ENCODE peak calls at places on chromosomes 1 and 21, in five cellular contexts. One of them, this sample, is unnamed.

GRCh38 chr1:42979037-42979432 is 20.4 kb upstream of the SLC2A1 start:
- DNase-seq in body of pancreas: no peak
- DNase-seq in CD8-positive, alpha-beta T cell: no peak
- DNase-seq in GM12865: no peak
- DNase-seq in PC-3: no peak
- DNase-seq in this sample: no peak

GRCh38 chr1:192445849-192446489 is 129.2 kb downstream of the RGS21 start:
- DNase-seq in body of pancreas: peak
- DNase-seq in CD8-positive, alpha-beta T cell: peak
- DNase-seq in GM12865: peak
- DNase-seq in PC-3: peak
- DNase-seq in this sample: no peak

GRCh38 chr1:228197555-228198147 is 10.2 kb upstream of the OBSCN start:
- DNase-seq in body of pancreas: no peak
- DNase-seq in CD8-positive, alpha-beta T cell: no peak
- DNase-seq in GM12865: no peak
- DNase-seq in PC-3: no peak
- DNase-seq in this sample: no peak

GRCh38 chr1:116374340-116375164 is 1.5 kb downstream of the ATP1A1 start:
- DNase-seq in body of pancreas: no peak
- DNase-seq in CD8-positive, alpha-beta T cell: peak
- DNase-seq in GM12865: peak
- DNase-seq in PC-3: no peak
- DNase-seq in this sample: no peak

GRCh38 chr21:36089946-36090345 is 20.1 kb downstream of the CBR1 start:
- DNase-seq in body of pancreas: no peak
- DNase-seq in CD8-positive, alpha-beta T cell: no peak
- DNase-seq in GM12865: no peak
- DNase-seq in PC-3: no peak
- DNase-seq in this sample: no peak

GRCh38 chr1:107000907-107001306 is 55.6 kb upstream of the PRMT6 start:
- DNase-seq in body of pancreas: no peak
- DNase-seq in CD8-positive, alpha-beta T cell: no peak
- DNase-seq in GM12865: no peak
- DNase-seq in PC-3: no peak
- DNase-seq in this sample: no peak

GRCh38 chr1:173749137-173749536 is 34.4 kb downstream of the KLHL20 start:
- DNase-seq in body of pancreas: no peak
- DNase-seq in CD8-positive, alpha-beta T cell: no peak
- DNase-seq in GM12865: no peak
- DNase-seq in PC-3: peak
- DNase-seq in this sample: no peak

GRCh38 chr21:31216206-31216605 is 127.9 kb downstream of the TIAM1 start:
- DNase-seq in body of pancreas: no peak
- DNase-seq in CD8-positive, alpha-beta T cell: no peak
- DNase-seq in GM12865: no peak
- DNase-seq in PC-3: no peak
- DNase-seq in this sample: no peak

GRCh38 chr21:42567861-42568260 is 54.2 kb downstream of the SLC37A1 start:
- DNase-seq in body of pancreas: peak
- DNase-seq in CD8-positive, alpha-beta T cell: no peak
- DNase-seq in GM12865: no peak
- DNase-seq in PC-3: no peak
- DNase-seq in this sample: no peak

GRCh38 chr1:170218261-170218660 is 72.5 kb downstream of the NTMT2 start:
- DNase-seq in body of pancreas: no peak
- DNase-seq in CD8-positive, alpha-beta T cell: no peak
- DNase-seq in GM12865: no peak
- DNase-seq in PC-3: no peak
- DNase-seq in this sample: no peak

GRCh38 chr1:119773711-119774241 is 5.1 kb upstream of the HMGCS2 start:
- DNase-seq in body of pancreas: no peak
- DNase-seq in CD8-positive, alpha-beta T cell: no peak
- DNase-seq in GM12865: no peak
- DNase-seq in PC-3: peak
- DNase-seq in this sample: no peak

GRCh38 chr1:179883739-179884138 is 1.7 kb downstream of the TOR1AIP1 start:
- DNase-seq in body of pancreas: no peak
- DNase-seq in CD8-positive, alpha-beta T cell: peak
- DNase-seq in GM12865: peak
- DNase-seq in PC-3: peak
- DNase-seq in this sample: peak

GRCh38 chr1:205698921-205699320 is 18.6 kb upstream of the SLC45A3 start:
- DNase-seq in body of pancreas: no peak
- DNase-seq in CD8-positive, alpha-beta T cell: no peak
- DNase-seq in GM12865: no peak
- DNase-seq in PC-3: no peak
- DNase-seq in this sample: no peak

GRCh38 chr1:93749894-93750301 is 68.3 kb upstream of the BCAR3 start:
- DNase-seq in body of pancreas: no peak
- DNase-seq in CD8-positive, alpha-beta T cell: no peak
- DNase-seq in GM12865: peak
- DNase-seq in PC-3: peak
- DNase-seq in this sample: peak

GRCh38 chr21:17463441-17463840 is 49.4 kb upstream of the CXADR start:
- DNase-seq in body of pancreas: no peak
- DNase-seq in CD8-positive, alpha-beta T cell: no peak
- DNase-seq in GM12865: no peak
- DNase-seq in PC-3: no peak
- DNase-seq in this sample: no peak

GRCh38 chr1:32071758-32072621 is 749 bp upstream of the TMEM39B start:
- DNase-seq in body of pancreas: no peak
- DNase-seq in CD8-positive, alpha-beta T cell: no peak
- DNase-seq in GM12865: no peak
- DNase-seq in PC-3: peak
- DNase-seq in this sample: no peak

GRCh38 chr21:38938343-38938742 is 132.6 kb downstream of the ETS2 start:
- DNase-seq in body of pancreas: no peak
- DNase-seq in CD8-positive, alpha-beta T cell: no peak
- DNase-seq in GM12865: peak
- DNase-seq in PC-3: no peak
- DNase-seq in this sample: no peak

GRCh38 chr21:46394819-46395152 is 63.9 kb upstream of the DIP2A start:
- DNase-seq in body of pancreas: no peak
- DNase-seq in CD8-positive, alpha-beta T cell: no peak
- DNase-seq in GM12865: no peak
- DNase-seq in PC-3: no peak
- DNase-seq in this sample: no peak

GRCh38 chr1:43706598-43707190 is 642 bp upstream of the ST3GAL3 start:
- DNase-seq in body of pancreas: peak
- DNase-seq in CD8-positive, alpha-beta T cell: peak
- DNase-seq in GM12865: peak
- DNase-seq in PC-3: peak
- DNase-seq in this sample: no peak

GRCh38 chr1:92804721-92805169 is 19.8 kb upstream of the EVI5 start:
- DNase-seq in body of pancreas: peak
- DNase-seq in CD8-positive, alpha-beta T cell: peak
- DNase-seq in GM12865: peak
- DNase-seq in PC-3: peak
- DNase-seq in this sample: peak

GRCh38 chr1:218809625-218810024 is 364.1 kb upstream of the LYPLAL1 start:
- DNase-seq in body of pancreas: no peak
- DNase-seq in CD8-positive, alpha-beta T cell: no peak
- DNase-seq in GM12865: no peak
- DNase-seq in PC-3: peak
- DNase-seq in this sample: no peak

GRCh38 chr1:245599413-245600174 is 444.8 kb downstream of the KIF26B start:
- DNase-seq in body of pancreas: no peak
- DNase-seq in CD8-positive, alpha-beta T cell: no peak
- DNase-seq in GM12865: peak
- DNase-seq in PC-3: no peak
- DNase-seq in this sample: no peak

GRCh38 chr21:44836666-44837471 is 19.0 kb upstream of the SUMO3 start:
- DNase-seq in body of pancreas: no peak
- DNase-seq in CD8-positive, alpha-beta T cell: no peak
- DNase-seq in GM12865: no peak
- DNase-seq in PC-3: peak
- DNase-seq in this sample: no peak

GRCh38 chr1:5648410-5649165 is 343.6 kb downstream of the NPHP4 start:
- DNase-seq in body of pancreas: no peak
- DNase-seq in CD8-positive, alpha-beta T cell: no peak
- DNase-seq in GM12865: no peak
- DNase-seq in PC-3: peak
- DNase-seq in this sample: no peak

GRCh38 chr1:192160186-192160585 is 1.9 kb downstream of the RGS18 start:
- DNase-seq in body of pancreas: no peak
- DNase-seq in CD8-positive, alpha-beta T cell: no peak
- DNase-seq in GM12865: no peak
- DNase-seq in PC-3: no peak
- DNase-seq in this sample: no peak

GRCh38 chr21:37862536-37862935 is 53.7 kb downstream of the KCNJ6 start:
- DNase-seq in body of pancreas: no peak
- DNase-seq in CD8-positive, alpha-beta T cell: no peak
- DNase-seq in GM12865: peak
- DNase-seq in PC-3: peak
- DNase-seq in this sample: peak

GRCh38 chr1:204338997-204339396 is 20.7 kb downstream of the PLEKHA6 start:
- DNase-seq in body of pancreas: no peak
- DNase-seq in CD8-positive, alpha-beta T cell: no peak
- DNase-seq in GM12865: no peak
- DNase-seq in PC-3: no peak
- DNase-seq in this sample: no peak

GRCh38 chr1:229972600-229973296 is 94.3 kb upstream of the GALNT2 start:
- DNase-seq in body of pancreas: no peak
- DNase-seq in CD8-positive, alpha-beta T cell: no peak
- DNase-seq in GM12865: peak
- DNase-seq in PC-3: no peak
- DNase-seq in this sample: peak
- TF ChIP-seq CTCF in body of pancreas: no peak
- TF ChIP-seq CTCF in CD8-positive, alpha-beta T cell: no peak
- TF ChIP-seq CTCF in GM12865: peak
- TF ChIP-seq CTCF in PC-3: peak
- TF ChIP-seq CTCF in this sample: peak

GRCh38 chr1:203331224-203331623 is 19.7 kb downstream of the FMOD start:
- DNase-seq in body of pancreas: no peak
- DNase-seq in CD8-positive, alpha-beta T cell: no peak
- DNase-seq in GM12865: no peak
- DNase-seq in PC-3: peak
- DNase-seq in this sample: no peak

GRCh38 chr1:203325418-203326091 is 20.2 kb downstream of the BTG2 start:
- DNase-seq in body of pancreas: peak
- DNase-seq in CD8-positive, alpha-beta T cell: no peak
- DNase-seq in GM12865: peak
- DNase-seq in PC-3: no peak
- DNase-seq in this sample: peak

GRCh38 chr1:203327684-203328457 is 22.6 kb downstream of the BTG2 start:
- DNase-seq in body of pancreas: no peak
- DNase-seq in CD8-positive, alpha-beta T cell: peak
- DNase-seq in GM12865: no peak
- DNase-seq in PC-3: peak
- DNase-seq in this sample: peak

GRCh38 chr1:203326830-203327683 is 21.7 kb downstream of the BTG2 start:
- DNase-seq in body of pancreas: peak
- DNase-seq in CD8-positive, alpha-beta T cell: peak
- DNase-seq in GM12865: peak
- DNase-seq in PC-3: peak
- DNase-seq in this sample: peak

DNA sequence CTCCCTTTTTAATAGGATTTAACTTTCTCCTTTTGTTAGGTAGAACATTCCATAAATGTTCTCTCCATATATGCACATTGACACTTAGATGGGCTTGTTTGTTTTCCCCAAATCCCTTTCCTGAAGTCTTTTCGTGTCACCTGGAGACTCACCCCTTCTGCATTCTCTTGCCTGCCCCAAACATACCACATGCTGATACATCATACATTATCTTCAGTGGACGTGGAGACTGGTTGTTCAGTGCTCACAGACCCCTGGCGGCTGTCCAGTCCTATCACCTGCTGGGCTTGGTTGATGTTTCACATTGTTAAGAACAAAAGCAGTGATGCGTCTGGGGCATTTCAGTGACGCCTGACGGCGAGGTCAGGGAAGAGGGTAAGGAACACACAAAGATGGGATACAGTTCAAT is 22.2 kb downstream of the FMOD start:
- DNase-seq in body of pancreas: peak
- DNase-seq in CD8-positive, alpha-beta T cell: no peak
- DNase-seq in GM12865: no peak
- DNase-seq in PC-3: peak
- DNase-seq in this sample: no peak
- TF ChIP-seq CTCF in body of pancreas: no peak
- TF ChIP-seq CTCF in CD8-positive, alpha-beta T cell: no peak
- TF ChIP-seq CTCF in GM12865: no peak
- TF ChIP-seq CTCF in PC-3: no peak
- TF ChIP-seq CTCF in this sample: no peak

DNA sequence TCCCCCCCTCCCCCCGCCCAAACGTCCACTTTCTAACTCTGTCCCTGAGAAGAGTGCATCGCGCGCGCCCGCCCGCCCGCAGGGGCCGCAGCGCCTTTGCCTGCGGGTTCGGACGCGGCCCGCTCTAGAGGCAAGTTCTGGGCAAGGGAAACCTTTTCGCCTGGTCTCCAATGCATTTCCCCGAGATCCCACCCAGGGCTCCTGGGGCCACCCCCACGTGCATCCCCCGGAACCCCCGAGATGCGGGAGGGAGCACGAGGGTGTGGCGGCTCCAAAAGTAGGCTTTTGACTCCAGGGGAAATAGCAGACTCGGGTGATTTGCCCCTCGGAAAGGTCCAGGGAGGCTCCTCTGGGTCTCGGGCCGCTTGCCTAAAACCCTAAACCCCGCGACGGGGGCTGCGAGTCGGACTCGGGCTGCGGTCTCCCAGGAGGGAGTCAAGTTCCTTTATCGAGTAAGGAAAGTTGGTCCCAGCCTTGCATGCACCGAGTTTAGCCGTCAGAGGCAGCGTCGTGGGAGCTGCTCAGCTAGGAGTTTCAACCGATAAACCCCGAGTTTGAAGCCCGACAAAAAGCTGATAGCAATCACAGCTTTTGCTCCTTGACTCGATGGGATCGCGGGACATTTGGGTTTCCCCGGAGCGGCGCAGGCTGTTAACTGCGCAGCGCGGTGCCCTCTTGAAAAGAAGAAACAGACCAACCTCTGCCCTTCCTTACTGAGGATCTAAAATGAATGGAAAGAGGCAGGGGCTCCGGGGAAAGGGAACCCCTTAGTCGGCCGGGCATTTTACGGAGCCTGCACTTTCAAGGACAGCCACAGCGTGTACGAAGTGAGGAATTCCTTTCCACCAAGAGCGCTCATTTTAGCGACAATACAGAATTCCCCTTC is 158.1 kb downstream of the RUNX1 start:
- DNase-seq in body of pancreas: no peak
- DNase-seq in CD8-positive, alpha-beta T cell: no peak
- DNase-seq in GM12865: no peak
- DNase-seq in PC-3: no peak
- DNase-seq in this sample: no peak
- TF ChIP-seq CTCF in body of pancreas: no peak
- TF ChIP-seq CTCF in CD8-positive, alpha-beta T cell: no peak
- TF ChIP-seq CTCF in GM12865: no peak
- TF ChIP-seq CTCF in PC-3: no peak
- TF ChIP-seq CTCF in this sample: no peak

DNA sequence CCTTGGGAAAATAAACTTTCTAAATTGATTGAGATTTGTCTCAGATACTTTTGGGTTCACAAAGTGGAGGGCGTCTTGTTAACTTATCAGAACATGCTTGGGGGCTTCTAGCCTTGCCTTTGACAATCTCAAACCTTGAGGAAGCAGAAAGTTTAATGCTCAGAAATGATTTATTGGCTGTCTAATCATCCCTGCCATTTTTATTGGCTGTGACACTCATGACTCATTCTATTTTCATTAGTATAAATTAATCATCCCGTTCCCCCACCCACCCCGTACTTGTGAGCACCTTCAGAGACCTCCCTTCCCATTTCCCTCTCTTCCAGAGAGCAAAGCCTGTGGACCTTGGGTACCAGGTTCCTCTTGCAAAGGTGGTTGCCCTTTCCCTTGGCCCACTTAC is 87.1 kb downstream of the FGGY start:
- DNase-seq in body of pancreas: no peak
- DNase-seq in CD8-positive, alpha-beta T cell: no peak
- DNase-seq in GM12865: no peak
- DNase-seq in PC-3: no peak
- DNase-seq in this sample: no peak
- TF ChIP-seq CTCF in body of pancreas: no peak
- TF ChIP-seq CTCF in CD8-positive, alpha-beta T cell: no peak
- TF ChIP-seq CTCF in GM12865: no peak
- TF ChIP-seq CTCF in PC-3: no peak
- TF ChIP-seq CTCF in this sample: no peak